ENCODE peak calls at places on chromosomes 16 and 17, in five cellular contexts. One of them, this sample, is unnamed.

GRCh38 chr16:20874088-20874581 is 26.0 kb downstream of the DCUN1D3 start:
- DNase-seq in fibroblast of the conjunctiva: no peak
- DNase-seq in NCI-H510A treated with DMSO at 0.1 percent for 48 hours: no peak
- DNase-seq in NCI-H1930: no peak
- DNase-seq in stimulated activated CD4-positive, alpha-beta T cell treated with anti-CD3 and anti-CD28 coated beads, Interleukin-2, amount 100 ng/mL, for 48 hours: no peak
- DNase-seq in this sample: no peak

GRCh38 chr17:81282141-81282540 is 13.0 kb downstream of the SLC38A10 start:
- DNase-seq in fibroblast of the conjunctiva: no peak
- DNase-seq in NCI-H510A treated with DMSO at 0.1 percent for 48 hours: no peak
- DNase-seq in NCI-H1930: no peak
- DNase-seq in stimulated activated CD4-positive, alpha-beta T cell treated with anti-CD3 and anti-CD28 coated beads, Interleukin-2, amount 100 ng/mL, for 48 hours: no peak
- DNase-seq in this sample: no peak

GRCh38 chr17:77857613-77858012 is 100.9 kb upstream of the TNRC6C start:
- DNase-seq in fibroblast of the conjunctiva: no peak
- DNase-seq in NCI-H510A treated with DMSO at 0.1 percent for 48 hours: peak
- DNase-seq in NCI-H1930: no peak
- DNase-seq in stimulated activated CD4-positive, alpha-beta T cell treated with anti-CD3 and anti-CD28 coated beads, Interleukin-2, amount 100 ng/mL, for 48 hours: no peak
- DNase-seq in this sample: no peak

GRCh38 chr17:32819035-32819434 is 57.9 kb downstream of the MYO1D start:
- DNase-seq in fibroblast of the conjunctiva: no peak
- DNase-seq in NCI-H510A treated with DMSO at 0.1 percent for 48 hours: no peak
- DNase-seq in NCI-H1930: no peak
- DNase-seq in stimulated activated CD4-positive, alpha-beta T cell treated with anti-CD3 and anti-CD28 coated beads, Interleukin-2, amount 100 ng/mL, for 48 hours: no peak
- DNase-seq in this sample: no peak

GRCh38 chr17:31422443-31422842 is 31.0 kb downstream of the RAB11FIP4 start:
- DNase-seq in fibroblast of the conjunctiva: no peak
- DNase-seq in NCI-H510A treated with DMSO at 0.1 percent for 48 hours: no peak
- DNase-seq in NCI-H1930: no peak
- DNase-seq in stimulated activated CD4-positive, alpha-beta T cell treated with anti-CD3 and anti-CD28 coated beads, Interleukin-2, amount 100 ng/mL, for 48 hours: no peak
- DNase-seq in this sample: no peak

GRCh38 chr17:77235370-77236080 is 94.8 kb downstream of the SEC14L1 start:
- DNase-seq in fibroblast of the conjunctiva: peak
- DNase-seq in NCI-H510A treated with DMSO at 0.1 percent for 48 hours: peak
- DNase-seq in NCI-H1930: no peak
- DNase-seq in stimulated activated CD4-positive, alpha-beta T cell treated with anti-CD3 and anti-CD28 coated beads, Interleukin-2, amount 100 ng/mL, for 48 hours: peak
- DNase-seq in this sample: no peak

GRCh38 chr16:30064746-30065111 is 831 bp upstream of the ALDOA start:
- DNase-seq in fibroblast of the conjunctiva: no peak
- DNase-seq in NCI-H510A treated with DMSO at 0.1 percent for 48 hours: no peak
- DNase-seq in NCI-H1930: no peak
- DNase-seq in stimulated activated CD4-positive, alpha-beta T cell treated with anti-CD3 and anti-CD28 coated beads, Interleukin-2, amount 100 ng/mL, for 48 hours: no peak
- DNase-seq in this sample: peak

GRCh38 chr16:86566601-86566965 is at the start of gene FOXC2:
- DNase-seq in fibroblast of the conjunctiva: peak
- DNase-seq in NCI-H510A treated with DMSO at 0.1 percent for 48 hours: no peak
- DNase-seq in NCI-H1930: no peak
- DNase-seq in stimulated activated CD4-positive, alpha-beta T cell treated with anti-CD3 and anti-CD28 coated beads, Interleukin-2, amount 100 ng/mL, for 48 hours: peak
- DNase-seq in this sample: no peak

GRCh38 chr17:63944736-63945499 is 12.8 kb upstream of the CD79B start:
- DNase-seq in fibroblast of the conjunctiva: no peak
- DNase-seq in NCI-H510A treated with DMSO at 0.1 percent for 48 hours: no peak
- DNase-seq in NCI-H1930: no peak
- DNase-seq in stimulated activated CD4-positive, alpha-beta T cell treated with anti-CD3 and anti-CD28 coated beads, Interleukin-2, amount 100 ng/mL, for 48 hours: no peak
- DNase-seq in this sample: no peak

GRCh38 chr17:41421116-41421515 is 3.3 kb downstream of the KRT37 start:
- DNase-seq in fibroblast of the conjunctiva: no peak
- DNase-seq in NCI-H510A treated with DMSO at 0.1 percent for 48 hours: no peak
- DNase-seq in NCI-H1930: no peak
- DNase-seq in stimulated activated CD4-positive, alpha-beta T cell treated with anti-CD3 and anti-CD28 coated beads, Interleukin-2, amount 100 ng/mL, for 48 hours: no peak
- DNase-seq in this sample: no peak

GRCh38 chr16:20041924-20042596 is 31.6 kb downstream of the GPR139 start:
- DNase-seq in fibroblast of the conjunctiva: no peak
- DNase-seq in NCI-H510A treated with DMSO at 0.1 percent for 48 hours: no peak
- DNase-seq in NCI-H1930: no peak
- DNase-seq in stimulated activated CD4-positive, alpha-beta T cell treated with anti-CD3 and anti-CD28 coated beads, Interleukin-2, amount 100 ng/mL, for 48 hours: no peak
- DNase-seq in this sample: no peak

GRCh38 chr16:83955218-83956130 is 2.4 kb downstream of the OSGIN1 start:
- DNase-seq in fibroblast of the conjunctiva: peak
- DNase-seq in NCI-H510A treated with DMSO at 0.1 percent for 48 hours: no peak
- DNase-seq in NCI-H1930: no peak
- DNase-seq in stimulated activated CD4-positive, alpha-beta T cell treated with anti-CD3 and anti-CD28 coated beads, Interleukin-2, amount 100 ng/mL, for 48 hours: no peak
- DNase-seq in this sample: no peak

GRCh38 chr17:76585649-76586593 is at the start of gene ST6GALNAC2:
- DNase-seq in fibroblast of the conjunctiva: no peak
- DNase-seq in NCI-H510A treated with DMSO at 0.1 percent for 48 hours: peak
- DNase-seq in NCI-H1930: peak
- DNase-seq in stimulated activated CD4-positive, alpha-beta T cell treated with anti-CD3 and anti-CD28 coated beads, Interleukin-2, amount 100 ng/mL, for 48 hours: no peak
- DNase-seq in this sample: peak

GRCh38 chr17:75610103-75610984 is 22.7 kb downstream of the MYO15B start:
- DNase-seq in fibroblast of the conjunctiva: no peak
- DNase-seq in NCI-H510A treated with DMSO at 0.1 percent for 48 hours: no peak
- DNase-seq in NCI-H1930: no peak
- DNase-seq in stimulated activated CD4-positive, alpha-beta T cell treated with anti-CD3 and anti-CD28 coated beads, Interleukin-2, amount 100 ng/mL, for 48 hours: no peak
- DNase-seq in this sample: no peak

This sample was measured in D341Med.